ENCODE peak calls at places on chromosomes 16 and 17, in four cellular contexts. G is right atrium auricular region, C is neuronal stem cell, U is cardiac muscle cell. I is an unnamed sample. For H3K9me3 and H3K4me1, the result is how much of the 10 kb centered on the place peaks cover.

GRCh38 chr16:24858219-24859041 is 12.7 kb downstream of the SLC5A11 start:
- DNase-seq in C (peak), U (peak), G (no peak), I (peak)

GRCh38 chr16:72928089-72928981 is 119.6 kb downstream of the ZFHX3 start:
- DNase-seq in U (no peak), G (no peak), C (no peak), I (no peak)

GRCh38 chr17:30117548-30118155 is 1.0 kb downstream of the NSRP1 start:
- DNase-seq in C (no peak), G (no peak), U (peak), I (peak)

GRCh38 chr17:40329981-40330794 is 21.2 kb downstream of the RARA start:
- DNase-seq in G (no peak), C (no peak), U (no peak), I (no peak)

GRCh38 chr17:76548378-76549214 is 8.8 kb downstream of the PRCD start:
- DNase-seq in C (no peak), G (no peak), U (no peak), I (no peak)

GRCh38 chr17:77432034-77432554 is 291.3 kb downstream of the SEC14L1 start:
- DNase-seq in G (no peak), U (no peak), C (no peak), I (no peak)

GRCh38 chr16:31371619-31372484 is 16.9 kb downstream of the ITGAX start:
- DNase-seq in C (no peak), U (no peak), G (no peak), I (peak)

GRCh38 chr17:20852541-20853370 is 190.1 kb downstream of the USP22 start:
- DNase-seq in U (peak), C (peak), G (peak), I (peak)

GRCh38 chr17:32493581-32494513 is 7.1 kb downstream of the CDK5R1 start:
- DNase-seq in U (no peak), C (no peak), G (no peak), I (no peak)

GRCh38 chr17:27157898-27158297 is 136.0 kb upstream of the WSB1 start:
- DNase-seq in G (no peak), C (no peak), U (no peak), I (no peak)
- H3K9me3 ChIP-seq in G (under half), C (under half), U (under half), I (under half)

GRCh38 chr16:85391175-85391707 is 221.9 kb upstream of the GSE1 start:
- DNase-seq in U (no peak), G (no peak), C (no peak), I (no peak)
- H3K4me1 ChIP-seq in U (under half), G (under half), C (under half), I (under half)

GRCh38 chr17:31405941-31406371 is 14.5 kb downstream of the RAB11FIP4 start:
- DNase-seq in U (no peak), C (no peak), G (no peak), I (no peak)
- H3K4me3 ChIP-seq in U (no peak), C (no peak), G (no peak), I (no peak)

DNA sequence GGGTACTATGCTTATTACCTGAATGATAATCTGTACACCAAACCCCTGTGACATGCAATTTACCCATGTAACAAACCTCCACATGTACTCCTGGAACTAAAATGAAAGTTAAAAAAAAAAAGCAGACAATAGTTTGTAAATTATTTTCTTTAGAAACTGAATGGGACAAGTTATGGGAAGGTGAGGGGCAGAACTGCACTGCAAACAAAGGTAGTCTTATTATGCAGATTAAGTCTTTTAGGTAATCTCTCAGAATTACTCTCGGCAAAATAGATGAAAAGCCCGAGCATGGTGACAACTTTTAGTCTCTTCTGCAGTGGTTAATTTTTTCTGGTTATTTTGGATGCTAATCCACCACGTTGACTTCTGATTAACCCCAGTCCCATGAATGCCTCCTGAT is 25.5 kb downstream of the LDAF1 start:
- DNase-seq in U (no peak), C (no peak), G (no peak), I (no peak)
- H3K9me3 ChIP-seq in U (under half), C (under half), G (under half), I (under half)

GRCh38 chr17:49574283-49574892 is 1.3 kb upstream of the NXPH3 start:
- DNase-seq in C (no peak), U (no peak), G (no peak), I (no peak)

GRCh38 chr17:49575524-49576120 is at the start of gene NXPH3:
- DNase-seq in U (peak), C (peak), G (peak), I (peak)

GRCh38 chr17:49576121-49576905 is 642 bp downstream of the NXPH3 start:
- DNase-seq in G (no peak), C (peak), U (peak), I (peak)

GRCh38 chr17:49573510-49574282 is 2.0 kb upstream of the NXPH3 start:
- DNase-seq in C (no peak), U (no peak), G (no peak), I (no peak)

DNA sequence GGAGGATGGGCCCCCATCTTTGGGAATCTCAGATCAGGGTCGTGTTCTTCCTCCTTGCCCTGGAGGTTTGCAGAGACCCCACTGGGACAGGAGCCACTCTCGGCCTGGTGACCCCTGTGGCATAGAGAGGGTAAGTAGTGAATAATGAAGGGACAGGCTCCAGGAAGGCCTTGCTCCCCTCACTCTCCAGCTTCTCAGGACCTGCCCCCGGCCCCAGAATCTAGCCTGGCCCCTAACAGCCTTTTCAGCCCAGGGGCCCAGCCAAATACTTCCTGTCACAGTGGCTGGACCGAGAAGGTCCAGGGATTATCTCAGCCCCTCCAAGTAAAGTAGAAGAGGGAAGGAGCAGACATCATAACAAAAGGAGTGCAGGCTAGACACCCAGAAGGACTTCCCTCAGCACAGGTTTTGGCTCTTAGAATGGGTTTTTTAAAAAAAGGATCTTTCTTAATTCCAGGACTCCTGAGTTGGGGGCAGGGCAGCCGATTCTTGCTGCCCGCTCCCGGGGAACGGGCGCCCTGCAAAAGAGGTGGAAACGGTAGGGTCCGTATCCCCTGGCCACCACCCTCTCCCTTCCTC is 637 bp upstream of the NXPH3 start:
- DNase-seq in G (no peak), C (no peak), U (no peak), I (no peak)
- H3K4me1 ChIP-seq in G (under half), C (under half), U (under half), I (under half)

I was measured in adipocyte.